ENCODE peak calls at places on chromosomes 4 and X, in eight cellular contexts. One of them, this sample, is unnamed.

GRCh38 chrX:69140837-69141236 is 24.4 kb downstream of the PJA1 start:
- DNase-seq in endothelial cell: no peak
- DNase-seq in IMR-90: no peak
- DNase-seq in NCI-H1092 treated with DMSO at 0.1 percent for 48 hours: no peak
- DNase-seq in T-helper 22 cell: no peak
- DNase-seq in left ventricle myocardium inferior: no peak
- DNase-seq in Peyer's patch: no peak
- DNase-seq in uterus: no peak
- DNase-seq in this sample: no peak

GRCh38 chr4:43224591-43224990 is 332.1 kb downstream of the GRXCR1 start:
- DNase-seq in T-helper 22 cell: no peak
- DNase-seq in uterus: no peak
- DNase-seq in IMR-90: peak; percentile 6
- DNase-seq in Peyer's patch: no peak
- DNase-seq in endothelial cell: no peak
- DNase-seq in left ventricle myocardium inferior: no peak
- DNase-seq in NCI-H1092 treated with DMSO at 0.1 percent for 48 hours: no peak
- DNase-seq in this sample: no peak

GRCh38 chr4:108256538-108256937 is 87.8 kb upstream of the LEF1 start:
- DNase-seq in endothelial cell: no peak
- DNase-seq in uterus: no peak
- DNase-seq in left ventricle myocardium inferior: no peak
- DNase-seq in NCI-H1092 treated with DMSO at 0.1 percent for 48 hours: no peak
- DNase-seq in T-helper 22 cell: no peak
- DNase-seq in IMR-90: no peak
- DNase-seq in Peyer's patch: no peak
- DNase-seq in this sample: no peak

GRCh38 chr4:103634236-103634635 is 85.5 kb downstream of the TACR3 start:
- DNase-seq in endothelial cell: no peak
- DNase-seq in uterus: no peak
- DNase-seq in T-helper 22 cell: no peak
- DNase-seq in Peyer's patch: no peak
- DNase-seq in NCI-H1092 treated with DMSO at 0.1 percent for 48 hours: no peak
- DNase-seq in left ventricle myocardium inferior: no peak
- DNase-seq in IMR-90: no peak
- DNase-seq in this sample: no peak

GRCh38 chr4:83722730-83723269 is 186.9 kb downstream of the GPAT3 start:
- DNase-seq in IMR-90: no peak
- DNase-seq in Peyer's patch: no peak
- DNase-seq in T-helper 22 cell: no peak
- DNase-seq in NCI-H1092 treated with DMSO at 0.1 percent for 48 hours: no peak
- DNase-seq in left ventricle myocardium inferior: no peak
- DNase-seq in endothelial cell: no peak
- DNase-seq in uterus: no peak
- DNase-seq in this sample: no peak

GRCh38 chrX:13023526-13024469 is 20.6 kb downstream of the FAM9C start:
- DNase-seq in Peyer's patch: no peak
- DNase-seq in NCI-H1092 treated with DMSO at 0.1 percent for 48 hours: no peak
- DNase-seq in endothelial cell: no peak
- DNase-seq in uterus: no peak
- DNase-seq in left ventricle myocardium inferior: no peak
- DNase-seq in IMR-90: no peak
- DNase-seq in T-helper 22 cell: no peak
- DNase-seq in this sample: no peak

GRCh38 chr4:44760142-44760898 is 34.0 kb upstream of the GNPDA2 start:
- DNase-seq in NCI-H1092 treated with DMSO at 0.1 percent for 48 hours: peak; percentile 24
- DNase-seq in IMR-90: peak; percentile 20
- DNase-seq in T-helper 22 cell: no peak
- DNase-seq in left ventricle myocardium inferior: no peak
- DNase-seq in endothelial cell: peak; percentile 15
- DNase-seq in Peyer's patch: no peak
- DNase-seq in uterus: no peak
- DNase-seq in this sample: no peak

GRCh38 chr4:7236847-7237246 is 44.5 kb downstream of the SORCS2 start:
- DNase-seq in T-helper 22 cell: no peak
- DNase-seq in IMR-90: peak; percentile 20
- DNase-seq in Peyer's patch: no peak
- DNase-seq in NCI-H1092 treated with DMSO at 0.1 percent for 48 hours: no peak
- DNase-seq in uterus: peak; percentile 69
- DNase-seq in left ventricle myocardium inferior: peak; percentile 44
- DNase-seq in endothelial cell: no peak
- DNase-seq in this sample: no peak

GRCh38 chr4:128663325-128663724 is 146.2 kb upstream of the JADE1 start:
- DNase-seq in IMR-90: no peak
- DNase-seq in left ventricle myocardium inferior: no peak
- DNase-seq in uterus: no peak
- DNase-seq in T-helper 22 cell: no peak
- DNase-seq in Peyer's patch: no peak
- DNase-seq in NCI-H1092 treated with DMSO at 0.1 percent for 48 hours: no peak
- DNase-seq in endothelial cell: no peak
- DNase-seq in this sample: no peak

GRCh38 chr4:1031956-1032795 is 20.8 kb downstream of the FGFRL1 start:
- DNase-seq in endothelial cell: no peak
- DNase-seq in left ventricle myocardium inferior: no peak
- DNase-seq in Peyer's patch: no peak
- DNase-seq in T-helper 22 cell: no peak
- DNase-seq in NCI-H1092 treated with DMSO at 0.1 percent for 48 hours: no peak
- DNase-seq in IMR-90: no peak
- DNase-seq in uterus: no peak
- DNase-seq in this sample: no peak

GRCh38 chrX:130654409-130654970 is 248.5 kb downstream of the ENOX2 start:
- DNase-seq in endothelial cell: no peak
- DNase-seq in IMR-90: peak; percentile 43
- DNase-seq in NCI-H1092 treated with DMSO at 0.1 percent for 48 hours: no peak
- DNase-seq in uterus: no peak
- DNase-seq in Peyer's patch: no peak
- DNase-seq in T-helper 22 cell: no peak
- DNase-seq in left ventricle myocardium inferior: no peak
- DNase-seq in this sample: no peak

GRCh38 chrX:1452497-1453389 is at the start of gene ASMTL:
- DNase-seq in left ventricle myocardium inferior: peak; percentile 100
- DNase-seq in IMR-90: peak; percentile 99
- DNase-seq in NCI-H1092 treated with DMSO at 0.1 percent for 48 hours: no peak
- DNase-seq in T-helper 22 cell: peak; percentile 100
- DNase-seq in Peyer's patch: peak; percentile 100
- DNase-seq in uterus: peak; percentile 100
- DNase-seq in endothelial cell: peak; percentile 99
- DNase-seq in this sample: peak; percentile 100

GRCh38 chrX:107205770-107206696 is at the start of the genes DNAAF6 and NUP62CL:
- DNase-seq in IMR-90: no peak
- DNase-seq in Peyer's patch: peak; percentile 68
- DNase-seq in endothelial cell: peak; percentile 69
- DNase-seq in left ventricle myocardium inferior: peak; percentile 36
- DNase-seq in T-helper 22 cell: peak; percentile 52
- DNase-seq in uterus: peak; percentile 46
- DNase-seq in NCI-H1092 treated with DMSO at 0.1 percent for 48 hours: peak; percentile 61
- DNase-seq in this sample: peak; percentile 78

GRCh38 chrX:115988825-115989224 is 181.7 kb upstream of the AGTR2 start:
- DNase-seq in endothelial cell: no peak
- DNase-seq in Peyer's patch: no peak
- DNase-seq in NCI-H1092 treated with DMSO at 0.1 percent for 48 hours: no peak
- DNase-seq in IMR-90: no peak
- DNase-seq in left ventricle myocardium inferior: no peak
- DNase-seq in T-helper 22 cell: no peak
- DNase-seq in uterus: no peak
- DNase-seq in this sample: no peak

GRCh38 chrX:136906921-136907510 is 26.5 kb upstream of the RBMX start:
- DNase-seq in Peyer's patch: no peak
- DNase-seq in left ventricle myocardium inferior: no peak
- DNase-seq in IMR-90: no peak
- DNase-seq in uterus: no peak
- DNase-seq in endothelial cell: no peak
- DNase-seq in NCI-H1092 treated with DMSO at 0.1 percent for 48 hours: no peak
- DNase-seq in T-helper 22 cell: no peak
- DNase-seq in this sample: peak; percentile 46

GRCh38 chr4:148060264-148061138 is 328.6 kb downstream of the ARHGAP10 start:
- DNase-seq in left ventricle myocardium inferior: no peak
- DNase-seq in NCI-H1092 treated with DMSO at 0.1 percent for 48 hours: no peak
- DNase-seq in endothelial cell: no peak
- DNase-seq in T-helper 22 cell: no peak
- DNase-seq in IMR-90: no peak
- DNase-seq in Peyer's patch: no peak
- DNase-seq in uterus: no peak
- DNase-seq in this sample: no peak

GRCh38 chr4:40940317-40940720 is 190.6 kb downstream of the NSUN7 start:
- DNase-seq in IMR-90: no peak
- DNase-seq in endothelial cell: no peak
- DNase-seq in T-helper 22 cell: no peak
- DNase-seq in NCI-H1092 treated with DMSO at 0.1 percent for 48 hours: no peak
- DNase-seq in left ventricle myocardium inferior: peak; percentile 82
- DNase-seq in Peyer's patch: no peak
- DNase-seq in uterus: peak; percentile 68
- DNase-seq in this sample: peak; percentile 81

GRCh38 chr4:8727546-8728510 is 135.3 kb downstream of the CPZ start:
- DNase-seq in Peyer's patch: peak; percentile 28
- DNase-seq in NCI-H1092 treated with DMSO at 0.1 percent for 48 hours: no peak
- DNase-seq in T-helper 22 cell: no peak
- DNase-seq in IMR-90: no peak
- DNase-seq in endothelial cell: no peak
- DNase-seq in uterus: no peak
- DNase-seq in left ventricle myocardium inferior: no peak
- DNase-seq in this sample: no peak

GRCh38 chr4:168475745-168476144 is 4.5 kb downstream of the DDX60L start:
- DNase-seq in NCI-H1092 treated with DMSO at 0.1 percent for 48 hours: no peak
- DNase-seq in T-helper 22 cell: no peak
- DNase-seq in IMR-90: no peak
- DNase-seq in Peyer's patch: no peak
- DNase-seq in left ventricle myocardium inferior: no peak
- DNase-seq in endothelial cell: no peak
- DNase-seq in uterus: no peak
- DNase-seq in this sample: no peak

GRCh38 chrX:129679856-129680255 is 25.1 kb upstream of the APLN start:
- DNase-seq in T-helper 22 cell: no peak
- DNase-seq in Peyer's patch: no peak
- DNase-seq in uterus: no peak
- DNase-seq in endothelial cell: no peak
- DNase-seq in NCI-H1092 treated with DMSO at 0.1 percent for 48 hours: peak; percentile 79
- DNase-seq in left ventricle myocardium inferior: no peak
- DNase-seq in IMR-90: peak; percentile 7
- DNase-seq in this sample: no peak

GRCh38 chr4:111048316-111048715 is 425.4 kb upstream of the PITX2 start:
- DNase-seq in uterus: no peak
- DNase-seq in T-helper 22 cell: no peak
- DNase-seq in endothelial cell: no peak
- DNase-seq in Peyer's patch: no peak
- DNase-seq in IMR-90: no peak
- DNase-seq in left ventricle myocardium inferior: no peak
- DNase-seq in NCI-H1092 treated with DMSO at 0.1 percent for 48 hours: no peak
- DNase-seq in this sample: no peak

GRCh38 chr4:13413719-13414437 is 70.3 kb downstream of the RAB28 start:
- DNase-seq in Peyer's patch: no peak
- DNase-seq in IMR-90: no peak
- DNase-seq in left ventricle myocardium inferior: no peak
- DNase-seq in T-helper 22 cell: no peak
- DNase-seq in uterus: no peak
- DNase-seq in NCI-H1092 treated with DMSO at 0.1 percent for 48 hours: no peak
- DNase-seq in endothelial cell: no peak
- DNase-seq in this sample: no peak

GRCh38 chr4:40311811-40312346 is 23.3 kb upstream of the CHRNA9 start:
- DNase-seq in Peyer's patch: no peak
- DNase-seq in T-helper 22 cell: no peak
- DNase-seq in NCI-H1092 treated with DMSO at 0.1 percent for 48 hours: no peak
- DNase-seq in IMR-90: no peak
- DNase-seq in left ventricle myocardium inferior: no peak
- DNase-seq in uterus: no peak
- DNase-seq in endothelial cell: peak; percentile 69
- DNase-seq in this sample: no peak

GRCh38 chrX:16696956-16697355 is 15.5 kb downstream of the CTPS2 start:
- DNase-seq in left ventricle myocardium inferior: no peak
- DNase-seq in IMR-90: no peak
- DNase-seq in uterus: no peak
- DNase-seq in Peyer's patch: no peak
- DNase-seq in T-helper 22 cell: no peak
- DNase-seq in NCI-H1092 treated with DMSO at 0.1 percent for 48 hours: no peak
- DNase-seq in endothelial cell: no peak
- DNase-seq in this sample: no peak

GRCh38 chr4:6469144-6469543 is 3.3 kb downstream of the PPP2R2C start:
- DNase-seq in T-helper 22 cell: no peak
- DNase-seq in left ventricle myocardium inferior: no peak
- DNase-seq in NCI-H1092 treated with DMSO at 0.1 percent for 48 hours: no peak
- DNase-seq in uterus: no peak
- DNase-seq in endothelial cell: no peak
- DNase-seq in IMR-90: no peak
- DNase-seq in Peyer's patch: no peak
- DNase-seq in this sample: no peak

GRCh38 chr4:39719804-39720580 is 22.1 kb downstream of the UBE2K start:
- DNase-seq in T-helper 22 cell: no peak
- DNase-seq in IMR-90: peak; percentile 71
- DNase-seq in NCI-H1092 treated with DMSO at 0.1 percent for 48 hours: no peak
- DNase-seq in uterus: no peak
- DNase-seq in endothelial cell: no peak
- DNase-seq in left ventricle myocardium inferior: no peak
- DNase-seq in Peyer's patch: no peak
- DNase-seq in this sample: no peak

GRCh38 chr4:186765673-186766546 is 42.3 kb upstream of the FAT1 start:
- DNase-seq in IMR-90: no peak
- DNase-seq in left ventricle myocardium inferior: no peak
- DNase-seq in Peyer's patch: peak; percentile 81
- DNase-seq in endothelial cell: no peak
- DNase-seq in NCI-H1092 treated with DMSO at 0.1 percent for 48 hours: no peak
- DNase-seq in uterus: no peak
- DNase-seq in T-helper 22 cell: no peak
- DNase-seq in this sample: no peak

GRCh38 chr4:185513489-185514181 is 21.7 kb downstream of the PDLIM3 start:
- DNase-seq in endothelial cell: peak; percentile 9
- DNase-seq in NCI-H1092 treated with DMSO at 0.1 percent for 48 hours: no peak
- DNase-seq in left ventricle myocardium inferior: no peak
- DNase-seq in T-helper 22 cell: no peak
- DNase-seq in IMR-90: peak; percentile 54
- DNase-seq in Peyer's patch: no peak
- DNase-seq in uterus: no peak
- DNase-seq in this sample: peak; percentile 55